ENCODE peak calls at places on chromosomes 4 and X, in four cellular contexts. V, R, T and P are unnamed samples.

GRCh38 chrX:81174286-81174685 is 27.4 kb downstream of the HMGN5 start:
- DNase-seq in V (no peak), R (peak), T (no peak), P (no peak)

GRCh38 chrX:3143043-3143799 is 102.0 kb downstream of the ARSF start:
- DNase-seq in V (no peak), R (no peak), T (no peak), P (peak)

GRCh38 chrX:1397001-1397400 is 5.1 kb upstream of the SLC25A6 start:
- DNase-seq in V (no peak), R (no peak), T (peak), P (no peak)

GRCh38 chrX:54248309-54248708 is 65.3 kb upstream of the FAM120C start:
- DNase-seq in V (no peak), R (peak), T (no peak), P (no peak)

GRCh38 chr4:169295822-169296221 is 25.1 kb upstream of the SH3RF1 start:
- DNase-seq in V (no peak), R (peak), T (no peak), P (no peak)

GRCh38 chrX:39716401-39716800 is 381.4 kb downstream of the BCOR start:
- DNase-seq in V (no peak), R (no peak), T (no peak), P (no peak)

GRCh38 chr4:153497988-153498967 is 32.1 kb downstream of the TMEM131L start:
- DNase-seq in V (no peak), R (peak), T (no peak), P (peak)

GRCh38 chr4:102684605-102685052 is 76.1 kb downstream of the MANBA start:
- DNase-seq in V (no peak), R (no peak), T (no peak), P (no peak)

GRCh38 chr4:169621754-169622481 is 1.5 kb downstream of the CLCN3 start:
- DNase-seq in V (no peak), R (no peak), T (no peak), P (peak)

GRCh38 chrX:13750204-13750603 is 15.7 kb downstream of the OFD1 start:
- DNase-seq in V (no peak), R (peak), T (no peak), P (no peak)

GRCh38 chrX:119694601-119695534 is 1.9 kb upstream of the SEPTIN6 start:
- DNase-seq in V (no peak), R (no peak), T (no peak), P (no peak)

GRCh38 chr4:89204624-89205023 is 93.3 kb downstream of the TIGD2 start:
- DNase-seq in V (no peak), R (no peak), T (no peak), P (no peak)

GRCh38 chrX:31871989-31872388 is 800.1 kb upstream of the FTHL17 start:
- DNase-seq in V (no peak), R (no peak), T (no peak), P (no peak)

GRCh38 chr4:7429601-7430078 is 5.1 kb downstream of the PSAPL1 start:
- DNase-seq in V (no peak), R (no peak), T (peak), P (no peak)

GRCh38 chrX:16711219-16712115 is 1.0 kb downstream of the CTPS2 start:
- DNase-seq in V (no peak), R (peak), T (no peak), P (no peak)

GRCh38 chr4:52861879-52862604 is at the start of gene RASL11B:
- DNase-seq in V (peak), R (peak), T (peak), P (peak)

GRCh38 chrX:103629295-103630170 is 758 bp downstream of the TCEAL1 start:
- DNase-seq in V (peak), R (peak), T (peak), P (peak)

GRCh38 chr4:5979981-5980380 is 38.2 kb downstream of the C4orf50 start:
- DNase-seq in V (no peak), R (no peak), T (peak), P (peak)

GRCh38 chrX:108447303-108447702 is 7.7 kb downstream of the COL4A5 start:
- DNase-seq in V (no peak), R (no peak), T (no peak), P (no peak)

GRCh38 chrX:78708171-78708570 is 39.3 kb upstream of the LPAR4 start:
- DNase-seq in V (peak), R (peak), T (no peak), P (peak)

GRCh38 chr4:25814323-25814722 is 48.5 kb downstream of the SEL1L3 start:
- DNase-seq in V (peak), R (no peak), T (peak), P (no peak)

GRCh38 chr4:184344899-184345572 is 127.4 kb upstream of the ENPP6 start:
- DNase-seq in V (no peak), R (no peak), T (no peak), P (peak)

GRCh38 chr4:54226399-54227260 is 2.5 kb upstream of the PDGFRA start:
- DNase-seq in V (peak), R (no peak), T (peak), P (peak)

GRCh38 chrX:108541286-108541685 is 101.6 kb downstream of the COL4A5 start:
- DNase-seq in V (no peak), R (no peak), T (no peak), P (no peak)

GRCh38 chr4:138301536-138301935 is 59.4 kb upstream of the SLC7A11 start:
- DNase-seq in V (no peak), R (no peak), T (no peak), P (no peak)

GRCh38 chr4:157459789-157460188 is 239.3 kb downstream of the GRIA2 start:
- DNase-seq in V (no peak), R (no peak), T (no peak), P (no peak)

DNA sequence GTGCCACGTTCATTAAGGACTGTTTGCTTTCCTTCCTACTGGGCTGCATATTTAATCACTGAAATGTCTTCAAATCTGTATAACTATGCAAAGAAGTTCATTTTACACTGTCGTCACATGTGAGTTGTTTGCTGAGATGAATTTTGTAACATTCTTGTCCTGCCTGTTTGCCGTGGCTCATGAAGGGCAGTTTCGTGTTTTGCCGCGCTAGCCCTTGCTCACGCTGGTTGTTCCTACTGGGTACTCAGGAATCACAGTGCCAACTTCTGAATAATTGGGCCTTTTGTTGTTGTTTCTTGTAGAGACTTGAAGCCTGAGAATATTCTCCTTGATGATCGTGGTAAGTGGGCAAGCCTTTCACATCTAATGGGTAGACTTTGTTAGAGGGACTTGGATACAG is 52.2 kb downstream of the HTT-AS start:
- DNase-seq in V (no peak), R (no peak), T (no peak), P (no peak)
- TF ChIP-seq CTCF in V (no peak), R (no peak), T (no peak), P (no peak)

GRCh38 chr4:17332483-17332882 is 179.4 kb downstream of the QDPR start:
- DNase-seq in V (no peak), R (no peak), T (no peak), P (no peak)
- TF ChIP-seq CTCF in V (no peak), R (no peak), T (no peak), P (no peak)

DNA sequence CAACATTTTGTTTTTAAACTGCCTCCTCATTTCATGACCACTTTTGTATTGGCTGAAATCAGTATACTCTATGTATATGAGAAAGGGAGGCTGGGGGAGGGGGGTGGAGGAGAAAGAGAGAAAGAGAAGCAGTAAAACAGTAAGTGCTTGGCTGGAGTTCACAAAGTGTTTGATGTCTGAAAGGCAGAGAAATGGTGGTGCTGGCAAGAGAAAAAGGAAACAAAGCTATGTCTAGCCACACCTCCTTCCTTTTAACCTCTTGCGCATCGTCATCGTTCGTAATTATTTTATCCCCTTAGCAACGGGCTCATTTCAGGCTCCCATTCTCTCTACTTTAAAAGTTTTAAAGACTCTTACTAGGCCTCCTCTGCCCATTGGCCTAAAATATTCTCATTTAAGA is 25.6 kb downstream of the RPA4 start:
- DNase-seq in V (no peak), R (no peak), T (no peak), P (no peak)
- TF ChIP-seq CTCF in V (no peak), R (no peak), T (no peak), P (no peak)

GRCh38 chr4:117447925-117448324 is 362.5 kb upstream of the TRAM1L1 start:
- DNase-seq in V (no peak), R (no peak), T (no peak), P (peak)
- TF ChIP-seq CTCF in V (peak), R (peak), T (no peak), P (no peak)

GRCh38 chr4:177509346-177509745 is 67.1 kb upstream of the AGA start:
- DNase-seq in V (no peak), R (no peak), T (no peak), P (no peak)

GRCh38 chr4:177508662-177509061 is 66.4 kb upstream of the AGA start:
- DNase-seq in V (no peak), R (no peak), T (no peak), P (no peak)

GRCh38 chr4:177499537-177499936 is 57.3 kb upstream of the AGA start:
- DNase-seq in V (no peak), R (no peak), T (no peak), P (no peak)

DNA sequence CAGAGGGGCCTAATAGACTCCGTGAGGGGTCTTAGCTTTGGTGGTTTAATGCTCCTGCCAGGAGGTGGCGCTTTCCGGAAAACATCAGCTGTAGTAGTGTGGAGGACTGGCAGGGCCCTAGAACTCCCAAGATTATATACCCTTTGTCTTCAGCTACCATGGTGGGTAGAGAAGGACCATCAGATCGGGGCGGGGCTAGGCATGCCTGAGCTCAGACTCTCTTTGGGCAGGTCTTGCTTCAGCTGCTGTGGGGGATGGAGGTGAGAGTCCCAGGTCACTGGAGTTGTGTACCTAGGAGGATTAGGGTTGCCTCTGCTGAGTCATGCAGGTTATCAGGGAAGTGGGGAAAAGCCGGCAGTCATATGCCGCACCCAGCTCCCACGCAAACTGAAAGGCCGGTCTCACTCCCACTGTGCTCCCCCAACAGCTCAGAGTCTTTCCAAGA is 63.0 kb upstream of the AGA start:
- DNase-seq in V (peak), R (no peak), T (no peak), P (no peak)
- TF ChIP-seq CTCF in V (no peak), R (no peak), T (no peak), P (no peak)

DNA sequence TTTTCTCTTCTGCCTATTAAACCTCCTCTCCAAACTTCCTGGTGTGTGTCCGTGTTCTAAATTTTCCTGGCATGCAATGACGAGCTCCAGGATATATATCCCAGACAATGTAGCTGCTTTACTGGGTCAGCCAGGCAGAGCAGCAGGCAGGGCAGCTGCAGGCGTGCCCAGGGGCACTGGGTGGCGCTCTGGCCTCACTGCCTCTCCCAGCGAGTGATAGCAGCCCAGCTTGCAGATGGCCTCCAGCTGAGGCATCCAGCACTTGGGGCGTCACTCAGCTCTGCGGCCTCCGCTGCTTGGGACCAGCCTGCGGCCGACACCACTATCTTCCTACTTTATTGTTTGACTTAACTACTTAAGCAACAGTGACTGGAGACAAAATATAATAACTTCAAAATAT is 23.0 kb upstream of the UBA6 start:
- DNase-seq in V (no peak), R (no peak), T (no peak), P (no peak)
- TF ChIP-seq CTCF in V (no peak), R (no peak), T (no peak), P (no peak)